ENCODE peak calls at places on chromosomes 6 and 20, in six cellular contexts. N is OCI-LY7; F is nephron progenitor cell; U is astrocyte of the spinal cord; W is activated CD8-positive, alpha-beta T cell treated with anti-CD3 and anti-CD28 coated beads for 36 hours; P is PC-9. B is an unnamed sample.

GRCh38 chr20:58237318-58238182 is 9.1 kb upstream of the ANKRD60 start:
- DNase-seq in N (no peak), F (no peak), U (peak; percentile 72), W (no peak), P (no peak), B (no peak)

GRCh38 chr20:371755-372542 is 8.6 kb upstream of the TRIB3 start:
- DNase-seq in N (no peak), F (no peak), U (peak; percentile 73), W (no peak), P (peak; percentile 88), B (no peak)

GRCh38 chr6:3073382-3073781 is 5.1 kb downstream of the RIPK1 start:
- DNase-seq in N (no peak), F (no peak), U (no peak), W (no peak), P (no peak), B (no peak)

GRCh38 chr6:23181301-23182110 is 612.1 kb downstream of the HDGFL1 start:
- DNase-seq in N (no peak), F (no peak), U (no peak), W (no peak), P (no peak), B (no peak)

GRCh38 chr6:169976301-169977081 is 225.1 kb downstream of the ERMARD start:
- DNase-seq in N (no peak), F (no peak), U (no peak), W (no peak), P (no peak), B (no peak)

GRCh38 chr6:33683576-33684427 is 27.7 kb downstream of the UQCC2 start:
- DNase-seq in N (no peak), F (no peak), U (no peak), W (no peak), P (no peak), B (no peak)

GRCh38 chr6:1786455-1787108 is 176.9 kb downstream of the FOXC1 start:
- DNase-seq in N (no peak), F (no peak), U (no peak), W (peak; percentile 51), P (no peak), B (no peak)

GRCh38 chr20:14963262-14963663 is 625.9 kb upstream of the FLRT3 start:
- DNase-seq in N (no peak), F (no peak), U (no peak), W (no peak), P (peak; percentile 48), B (no peak)

GRCh38 chr6:130680118-130680517 is 147.1 kb upstream of the SMLR1 start:
- DNase-seq in N (no peak), F (no peak), U (peak; percentile 26), W (no peak), P (no peak), B (no peak)

GRCh38 chr6:4320860-4321259 is 185.5 kb upstream of the ECI2 start:
- DNase-seq in N (no peak), F (no peak), U (peak; percentile 82), W (no peak), P (peak; percentile 14), B (no peak)

GRCh38 chr6:88499845-88500699 is 333.9 kb upstream of the CNR1 start:
- DNase-seq in N (peak; percentile 87), F (no peak), U (no peak), W (no peak), P (no peak), B (no peak)

GRCh38 chr6:102051720-102052119 is 658.2 kb downstream of the GRIK2 start:
- DNase-seq in N (no peak), F (no peak), U (no peak), W (no peak), P (no peak), B (no peak)

GRCh38 chr6:80021131-80021530 is 16.7 kb downstream of the TTK start:
- DNase-seq in N (no peak), F (no peak), U (no peak), W (no peak), P (no peak), B (no peak)

GRCh38 chr6:147127587-147127986 is 76.6 kb upstream of the STXBP5 start:
- DNase-seq in N (no peak), F (no peak), U (no peak), W (no peak), P (no peak), B (no peak)

GRCh38 chr6:10690651-10691445 is 3.6 kb downstream of the C6orf52 start:
- DNase-seq in N (no peak), F (no peak), U (no peak), W (no peak), P (no peak), B (no peak)

GRCh38 chr6:10800810-10801209 is 37.5 kb downstream of the MAK start:
- DNase-seq in N (no peak), F (no peak), U (no peak), W (no peak), P (peak; percentile 7), B (no peak)

GRCh38 chr6:138977242-138977641 is 10.8 kb downstream of the REPS1 start:
- DNase-seq in N (no peak), F (no peak), U (no peak), W (no peak), P (no peak), B (no peak)

GRCh38 chr20:10329387-10330005 is 104.5 kb downstream of the MKKS start:
- DNase-seq in N (no peak), F (no peak), U (no peak), W (no peak), P (no peak), B (no peak)

GRCh38 chr6:10510592-10511367 is 10.4 kb upstream of the GCNT2 start:
- DNase-seq in N (peak; percentile 82), F (peak; percentile 61), U (peak; percentile 51), W (peak; percentile 70), P (peak; percentile 72), B (peak; percentile 40)

GRCh38 chr6:133259561-133259960 is 18.4 kb downstream of the EYA4 start:
- DNase-seq in N (no peak), F (no peak), U (no peak), W (no peak), P (no peak), B (no peak)

GRCh38 chr6:44003345-44004061 is 123.7 kb downstream of the MRPL14 start:
- DNase-seq in N (no peak), F (no peak), U (no peak), W (peak; percentile 58), P (no peak), B (no peak)

GRCh38 chr20:46751856-46752255 is 42.4 kb downstream of the SLC2A10 start:
- DNase-seq in N (no peak), F (no peak), U (no peak), W (no peak), P (no peak), B (no peak)

GRCh38 chr20:50395258-50395729 is 114.9 kb upstream of the PTPN1 start:
- DNase-seq in N (no peak), F (no peak), U (peak; percentile 17), W (no peak), P (peak; percentile 48), B (no peak)

GRCh38 chr6:80174931-80175572 is 68.6 kb downstream of the BCKDHB start:
- DNase-seq in N (no peak), F (no peak), U (peak; percentile 76), W (no peak), P (no peak), B (no peak)

GRCh38 chr6:158383542-158383941 is 71.3 kb downstream of the TULP4 start:
- DNase-seq in N (no peak), F (no peak), U (no peak), W (no peak), P (no peak), B (no peak)

GRCh38 chr6:16851044-16851540 is 89.8 kb upstream of the ATXN1 start:
- DNase-seq in N (no peak), F (no peak), U (no peak), W (no peak), P (no peak), B (no peak)

GRCh38 chr6:72466971-72467566 is 154.8 kb upstream of the KCNQ5 start:
- DNase-seq in N (no peak), F (no peak), U (no peak), W (no peak), P (no peak), B (no peak)

GRCh38 chr6:168210239-168211107 is 109.1 kb downstream of the DACT2 start:
- DNase-seq in N (no peak), F (no peak), U (no peak), W (no peak), P (no peak), B (no peak)

GRCh38 chr6:33987531-33988021 is 158.3 kb downstream of the GRM4 start:
- DNase-seq in N (no peak), F (no peak), U (no peak), W (no peak), P (peak; percentile 12), B (no peak)

GRCh38 chr20:59518881-59519706 is 85.2 kb upstream of the PHACTR3 start:
- DNase-seq in N (peak; percentile 58), F (peak; percentile 50), U (peak; percentile 51), W (peak; percentile 28), P (peak; percentile 18), B (no peak)
- TF ChIP-seq CTCF in N (peak; percentile 81), F (peak; percentile 97), U (peak; percentile 90), W (peak; percentile 89), P (peak; percentile 95), B (peak; percentile 87)

DNA sequence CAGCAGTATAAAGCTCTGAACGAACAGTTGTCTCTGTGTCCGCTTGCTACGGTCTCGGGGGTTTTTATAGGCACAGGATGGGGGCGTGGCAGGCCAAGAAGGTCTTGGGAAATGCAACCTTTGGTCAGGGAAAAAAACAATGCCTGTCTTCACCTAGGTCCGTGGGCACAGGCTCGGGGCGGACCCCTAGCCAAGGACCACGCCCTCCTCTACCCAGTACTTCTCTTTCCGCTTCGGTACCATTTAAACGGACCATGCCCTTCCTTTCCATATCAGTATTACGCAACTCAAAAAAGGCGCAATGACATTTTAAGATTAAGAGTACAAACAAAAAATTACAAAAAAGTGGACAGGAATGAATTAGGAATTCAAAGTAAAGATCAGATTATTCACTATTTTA is 44.3 kb upstream of the SLC17A4 start:
- DNase-seq in N (no peak), F (no peak), U (no peak), W (no peak), P (no peak), B (no peak)
- TF ChIP-seq CTCF in N (no peak), F (no peak), U (no peak), W (no peak), P (no peak), B (no peak)

GRCh38 chr20:32019156-32019510 is 8.9 kb downstream of the CCM2L start:
- DNase-seq in N (no peak), F (peak; percentile 69), U (no peak), W (no peak), P (peak; percentile 15), B (peak; percentile 60)
- TF ChIP-seq CTCF in N (no peak), F (no peak), U (no peak), W (no peak), P (no peak), B (peak; percentile 32)

GRCh38 chr6:160737934-160738333 is 35.9 kb downstream of the PLG start:
- DNase-seq in N (no peak), F (no peak), U (no peak), W (no peak), P (no peak), B (no peak)

GRCh38 chr6:160730911-160731310 is 28.9 kb downstream of the PLG start:
- DNase-seq in N (no peak), F (peak; percentile 35), U (no peak), W (peak; percentile 4), P (no peak), B (no peak)

GRCh38 chr6:160734627-160735026 is 32.6 kb downstream of the PLG start:
- DNase-seq in N (no peak), F (no peak), U (no peak), W (no peak), P (no peak), B (no peak)

GRCh38 chr6:160735523-160735922 is 33.5 kb downstream of the PLG start:
- DNase-seq in N (no peak), F (no peak), U (no peak), W (no peak), P (no peak), B (no peak)

GRCh38 chr6:160733045-160733646 is 31.1 kb downstream of the PLG start:
- DNase-seq in N (peak; percentile 86), F (peak; percentile 53), U (peak; percentile 43), W (peak; percentile 47), P (peak; percentile 6), B (peak; percentile 34)
- TF ChIP-seq CTCF in N (peak; percentile 88), F (peak; percentile 72), U (peak; percentile 69), W (peak; percentile 72), P (peak; percentile 70), B (peak; percentile 78)